ENCODE peak calls at places on chromosome 2, in six cellular contexts. X is fibroblast of mammary gland, O is heart left ventricle, U is testis, D is IMR-90, B is colonic mucosa. A is an unnamed sample.

GRCh38 chr2:239630618-239631286 is 229.9 kb upstream of the HDAC4 start:
- DNase-seq in B (no peak), X (peak; percentile 80), D (peak; percentile 42), U (no peak), O (no peak), A (no peak)

GRCh38 chr2:218902427-218902826 is 21.8 kb downstream of the WNT10A start:
- DNase-seq in O (no peak), D (no peak), B (no peak), U (no peak), X (no peak), A (no peak)

GRCh38 chr2:120670371-120670770 is 65.3 kb upstream of the GLI2 start:
- DNase-seq in D (no peak), U (peak; percentile 58), X (no peak), B (no peak), O (no peak), A (no peak)

GRCh38 chr2:22355816-22356433 is 1029.1 kb upstream of the KLHL29 start:
- DNase-seq in D (peak; percentile 4), U (peak; percentile 92), X (peak; percentile 5), O (peak; percentile 33), B (peak; percentile 50), A (peak; percentile 37)

GRCh38 chr2:28915939-28916338 is 21.5 kb downstream of the WDR43 start:
- DNase-seq in X (peak; percentile 59), D (no peak), B (no peak), O (no peak), U (no peak), A (no peak)

GRCh38 chr2:240134956-240135520 is 1.1 kb downstream of the COPS9 start:
- DNase-seq in X (no peak), O (no peak), U (peak; percentile 6), D (no peak), B (no peak), A (no peak)

GRCh38 chr2:44819061-44819460 is 122.4 kb upstream of the SIX3 start:
- DNase-seq in X (no peak), B (no peak), D (no peak), U (no peak), O (no peak), A (no peak)

GRCh38 chr2:26727641-26728561 is 35.4 kb downstream of the KCNK3 start:
- DNase-seq in X (no peak), U (no peak), O (no peak), B (no peak), D (no peak), A (no peak)

GRCh38 chr2:216633616-216634316 is 546 bp downstream of the IGFBP2 start:
- DNase-seq in X (no peak), B (peak; percentile 23), O (no peak), U (no peak), D (no peak), A (peak; percentile 57)

GRCh38 chr2:240813231-240813921 is 6.6 kb downstream of the KIF1A start:
- DNase-seq in X (no peak), U (no peak), B (no peak), O (no peak), D (no peak), A (no peak)

GRCh38 chr2:1781291-1782080 is 37.2 kb upstream of the PXDN start:
- DNase-seq in D (no peak), B (no peak), X (no peak), O (no peak), U (no peak), A (no peak)

GRCh38 chr2:177434475-177434874 is 41.9 kb downstream of the AGPS start:
- DNase-seq in X (no peak), U (no peak), O (no peak), B (no peak), D (no peak), A (no peak)

GRCh38 chr2:107811982-107812381 is 14.7 kb upstream of the RGPD4 start:
- DNase-seq in X (no peak), D (no peak), B (no peak), U (no peak), O (no peak), A (no peak)

GRCh38 chr2:128632491-128632780 is 313.8 kb upstream of the HS6ST1 start:
- DNase-seq in O (no peak), B (no peak), U (no peak), X (no peak), D (no peak), A (no peak)
- TF ChIP-seq CTCF in O (no peak), B (no peak), U (no peak), X (no peak), D (no peak), A (no peak)

GRCh38 chr2:129861666-129862288 is 117.7 kb upstream of the RAB6C start:
- DNase-seq in O (no peak), B (no peak), X (no peak), U (no peak), D (no peak), A (no peak)
- TF ChIP-seq CTCF in O (no peak), B (no peak), X (no peak), U (no peak), D (no peak), A (no peak)

GRCh38 chr2:236271851-236272250 is 7.6 kb upstream of the ASB18 start:
- DNase-seq in X (no peak), O (no peak), B (no peak), U (no peak), D (no peak), A (no peak)
- TF ChIP-seq CTCF in X (no peak), O (no peak), B (no peak), U (no peak), D (no peak), A (no peak)

DNA sequence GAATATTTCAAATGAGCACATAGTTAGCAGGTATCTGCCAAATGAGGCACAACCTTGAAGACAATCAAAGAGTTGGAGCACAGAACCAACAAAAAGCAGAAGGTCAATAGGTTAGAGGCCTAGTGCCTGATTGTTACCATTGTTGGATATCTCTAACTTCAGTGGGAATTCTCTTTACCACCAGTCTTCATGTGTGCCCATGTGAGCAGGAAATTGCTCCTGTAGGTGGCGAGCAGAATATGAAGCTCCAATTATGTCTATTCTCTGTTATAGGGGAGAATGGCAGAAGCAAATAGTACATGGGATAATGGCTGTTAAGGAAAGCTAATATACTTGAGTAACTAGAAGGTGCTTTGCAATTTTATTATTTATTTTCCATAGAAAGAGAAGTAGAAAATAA is 14.9 kb upstream of the ZNF385B start:
- DNase-seq in B (no peak), X (no peak), O (no peak), U (no peak), D (no peak), A (no peak)
- TF ChIP-seq CTCF in B (no peak), X (peak; percentile 9), O (no peak), U (no peak), D (no peak), A (no peak)

GRCh38 chr2:19359021-19359357 is 566 bp upstream of the OSR1 start:
- DNase-seq in X (no peak), D (no peak), O (no peak), B (no peak), U (no peak), A (no peak)

GRCh38 chr2:19359456-19359855 is 1.0 kb upstream of the OSR1 start:
- DNase-seq in B (no peak), U (no peak), O (no peak), D (no peak), X (no peak), A (no peak)

GRCh38 chr2:19356545-19357382 is 1.7 kb downstream of the OSR1 start:
- DNase-seq in X (no peak), O (no peak), D (peak; percentile 17), B (no peak), U (no peak), A (no peak)

GRCh38 chr2:19357383-19358241 is 811 bp downstream of the OSR1 start:
- DNase-seq in B (no peak), O (peak; percentile 50), U (peak; percentile 34), D (peak; percentile 57), X (peak; percentile 40), A (peak; percentile 36)

DNA sequence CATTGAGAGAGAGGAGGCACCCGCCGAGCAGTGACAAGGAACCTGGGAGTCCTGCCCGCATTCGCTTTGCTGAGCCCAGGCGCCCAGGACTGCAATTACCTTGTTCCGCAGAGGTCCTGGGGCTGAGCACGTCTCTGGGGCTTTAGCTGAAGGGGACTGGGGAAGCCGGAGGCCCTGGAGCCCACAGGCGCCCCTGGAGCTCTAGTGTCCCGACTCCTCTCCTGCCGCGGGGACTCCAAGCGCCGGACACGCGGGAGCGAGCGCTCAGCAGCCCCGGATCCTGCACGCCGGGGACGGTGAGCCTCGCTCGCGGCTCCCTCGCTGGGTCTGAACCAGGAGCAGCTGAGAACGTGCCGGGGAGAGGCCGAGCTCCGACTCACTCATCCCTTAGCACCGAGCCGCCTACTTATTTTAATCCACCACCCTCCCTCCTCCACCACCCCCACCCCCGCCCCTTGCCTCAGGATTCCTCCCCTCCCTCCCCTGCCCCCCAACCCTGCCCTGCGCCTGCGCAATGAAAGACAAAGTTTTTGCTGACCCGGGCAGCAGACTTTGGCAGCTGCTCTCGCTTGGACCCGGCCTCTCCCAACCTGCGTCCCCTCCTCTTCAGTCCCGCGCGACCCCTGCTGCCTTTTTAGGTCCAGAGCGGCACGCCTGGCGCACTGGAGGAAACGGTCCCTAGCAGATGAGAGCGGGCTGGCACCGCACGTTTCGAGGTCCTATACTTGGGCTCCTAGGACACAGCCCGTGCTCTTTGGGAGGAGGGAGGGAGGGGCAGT is at the start of gene OSR1:
- DNase-seq in O (peak; percentile 72), U (peak; percentile 82), D (peak; percentile 86), X (peak; percentile 85), B (peak; percentile 75), A (peak; percentile 54)
- TF ChIP-seq CTCF in O (no peak), U (no peak), D (peak; percentile 18), X (no peak), B (no peak), A (no peak)

DNA sequence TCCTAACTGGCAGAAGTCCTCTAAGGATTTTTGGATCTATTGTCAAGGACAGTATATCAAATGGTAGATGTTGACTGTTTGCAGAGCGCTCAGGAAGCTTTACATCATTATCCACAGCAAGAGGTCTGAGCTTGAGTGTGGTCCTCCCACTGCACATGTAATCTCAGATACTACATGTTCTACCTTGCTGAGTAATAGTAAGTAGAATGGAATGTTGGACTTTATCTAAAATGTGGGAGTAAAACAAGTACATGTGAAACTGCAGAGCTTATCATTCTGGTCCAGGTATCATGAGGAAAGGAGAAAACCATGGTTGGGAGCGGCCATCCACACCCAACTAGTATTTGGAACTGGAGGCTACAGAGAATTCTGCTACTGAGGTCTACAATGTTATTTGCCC is 19.3 kb upstream of the CD28 start:
- DNase-seq in B (no peak), D (peak; percentile 31), X (no peak), O (no peak), U (no peak), A (no peak)
- TF ChIP-seq CTCF in B (no peak), D (no peak), X (no peak), O (no peak), U (no peak), A (no peak)

DNA sequence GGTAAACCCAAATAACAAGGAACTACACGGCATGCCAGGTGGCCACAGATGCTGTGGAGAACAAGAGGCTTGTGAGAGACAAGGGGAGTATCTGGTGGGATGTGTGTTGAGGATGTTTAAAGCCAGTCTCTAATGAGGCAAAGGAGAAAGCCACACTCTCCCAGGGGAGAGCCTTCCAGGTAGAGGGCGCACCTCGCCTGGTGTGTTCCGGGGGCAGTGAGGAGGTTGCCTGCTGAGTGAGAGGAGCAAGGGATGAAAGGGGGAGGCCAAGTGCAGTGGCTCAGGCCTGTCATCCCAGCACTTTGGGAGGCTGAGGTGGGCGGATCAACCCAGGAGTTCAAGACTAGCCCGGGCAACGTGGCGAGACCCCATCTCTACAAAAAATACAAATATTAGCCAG is 16.2 kb downstream of the SAG start:
- DNase-seq in B (no peak), U (no peak), O (no peak), X (no peak), D (no peak), A (peak; percentile 10)
- TF ChIP-seq CTCF in B (no peak), U (no peak), O (no peak), X (no peak), D (no peak), A (no peak)

A was measured in Calu3.